ENCODE peak calls at places on chromosome 13, in five cellular contexts. T is astrocyte; M is activated CD4-positive, alpha-beta T cell treated with anti-CD3 and anti-CD28 coated beads, Interleukin-2, amount 50 U/mL, for 48 hours; E is myocyte; P is CD8-positive, alpha-beta T cell. V is an unnamed sample.

GRCh38 chr13:67341406-67341805 is 111.3 kb upstream of the PCDH9 start:
- DNase-seq in T (no peak), M (no peak), P (no peak), E (no peak), V (no peak)

GRCh38 chr13:114069376-114070097 is 62.9 kb downstream of the RASA3 start:
- DNase-seq in M (no peak), P (no peak), T (no peak), E (no peak), V (no peak)

GRCh38 chr13:32528358-32528757 is 10.2 kb downstream of the N4BP2L2 start:
- DNase-seq in E (no peak), T (peak), P (no peak), M (no peak), V (no peak)

GRCh38 chr13:32468502-32469147 is 40.7 kb upstream of the N4BP2L1 start:
- DNase-seq in E (no peak), T (peak), M (no peak), P (no peak), V (no peak)

GRCh38 chr13:50400930-50401553 is 385.8 kb downstream of the KCNRG start:
- DNase-seq in E (peak), P (no peak), T (peak), M (no peak), V (no peak)

GRCh38 chr13:36986462-36987240 is 12.5 kb downstream of the ALG5 start:
- DNase-seq in T (no peak), P (no peak), E (no peak), M (no peak), V (no peak)

GRCh38 chr13:73880365-73880764 is 253.8 kb downstream of the KLF12 start:
- DNase-seq in T (peak), M (no peak), E (no peak), P (no peak), V (no peak)

GRCh38 chr13:108859202-108860012 is 230.0 kb downstream of the MYO16 start:
- DNase-seq in T (peak), P (no peak), E (no peak), M (no peak), V (no peak)

GRCh38 chr13:83151308-83151660 is 731.0 kb downstream of the SLITRK1 start:
- DNase-seq in P (no peak), T (peak), E (no peak), M (no peak), V (no peak)

GRCh38 chr13:107057028-107057427 is 489.1 kb upstream of the ARGLU1 start:
- DNase-seq in M (no peak), T (no peak), E (no peak), P (no peak), V (no peak)

GRCh38 chr13:33375421-33375820 is 89.9 kb upstream of the STARD13 start:
- DNase-seq in M (no peak), E (no peak), T (no peak), P (no peak), V (no peak)

GRCh38 chr13:27971776-27972618 is 2.9 kb upstream of the CDX2 start:
- DNase-seq in T (no peak), P (no peak), E (no peak), M (no peak), V (peak)

GRCh38 chr13:113648218-113648615 is 9.8 kb downstream of the ATP4B start:
- DNase-seq in E (no peak), P (peak), M (no peak), T (no peak), V (no peak)

GRCh38 chr13:103188688-103189326 is 122.6 kb upstream of the SLC10A2 start:
- DNase-seq in P (no peak), E (peak), M (no peak), T (peak), V (peak)

GRCh38 chr13:106814389-106814903 is 246.5 kb upstream of the ARGLU1 start:
- DNase-seq in E (no peak), M (no peak), P (no peak), T (no peak), V (no peak)

GRCh38 chr13:45180303-45180702 is 20.5 kb downstream of the KCTD4 start:
- DNase-seq in E (no peak), T (no peak), P (no peak), M (no peak), V (no peak)

GRCh38 chr13:25910243-25910642 is 141.6 kb downstream of the SHISA2 start:
- DNase-seq in M (no peak), T (no peak), E (no peak), P (no peak), V (no peak)

GRCh38 chr13:40271931-40272775 is 394.3 kb downstream of the FOXO1 start:
- DNase-seq in T (peak), E (peak), M (peak), P (peak), V (no peak)